ENCODE peak calls at places on chromosome 12, in five cellular contexts. W is fibroblast of lung, U is PC-9, V is SK-N-SH, M is IMR-90. N is an unnamed sample.

GRCh38 chr12:89016970-89017778 is 335.1 kb downstream of the DUSP6 start:
- DNase-seq in V (peak; percentile 38), W (peak; percentile 62), U (peak; percentile 31), M (peak; percentile 76), N (peak; percentile 71)

GRCh38 chr12:13181375-13182070 is 15.0 kb upstream of the EMP1 start:
- DNase-seq in W (no peak), M (no peak), U (no peak), V (no peak), N (no peak)

GRCh38 chr12:53515291-53515680 is 8.0 kb upstream of the NPFF start:
- DNase-seq in U (no peak), V (no peak), M (no peak), W (no peak), N (no peak)

GRCh38 chr12:68281685-68282084 is 28.3 kb upstream of the IL22 start:
- DNase-seq in W (no peak), M (no peak), V (no peak), U (no peak), N (no peak)

GRCh38 chr12:51405801-51406207 is 14.6 kb upstream of the GALNT6 start:
- DNase-seq in V (peak; percentile 71), W (no peak), U (no peak), M (no peak), N (no peak)

GRCh38 chr12:88299567-88300101 is 157.5 kb downstream of the TMTC3 start:
- DNase-seq in V (no peak), U (peak; percentile 71), W (peak; percentile 99), M (peak; percentile 98), N (no peak)

GRCh38 chr12:93587601-93588000 is 15.1 kb downstream of the SOCS2 start:
- DNase-seq in W (no peak), V (no peak), U (no peak), M (no peak), N (no peak)

GRCh38 chr12:49133014-49133413 is 1.8 kb upstream of the TUBA1B start:
- DNase-seq in M (no peak), U (no peak), V (peak; percentile 45), W (no peak), N (peak; percentile 27)

GRCh38 chr12:60847281-60847680 is 1251.5 kb downstream of the SLC16A7 start:
- DNase-seq in W (no peak), V (no peak), U (no peak), M (no peak), N (no peak)

GRCh38 chr12:131055596-131056233 is 102.0 kb downstream of the ADGRD1 start:
- DNase-seq in U (no peak), M (no peak), W (no peak), V (no peak), N (no peak)

GRCh38 chr12:95336387-95337067 is 118.9 kb downstream of the VEZT start:
- DNase-seq in V (peak; percentile 86), W (peak; percentile 81), U (peak; percentile 26), M (peak; percentile 85), N (peak; percentile 89)

GRCh38 chr12:49051777-49052438 is 8.7 kb downstream of the KMT2D start:
- DNase-seq in U (no peak), W (no peak), M (no peak), V (no peak), N (no peak)

GRCh38 chr12:64943686-64944085 is 119.2 kb downstream of the TBC1D30 start:
- DNase-seq in M (no peak), U (no peak), W (peak; percentile 81), V (no peak), N (no peak)
- H4K20me1 ChIP-seq in M (no peaks in the 10 kb centered on the region), U (no peaks in the 10 kb centered on the region), W (no peaks in the 10 kb centered on the region), V (no peaks in the 10 kb centered on the region), N (no peaks in the 10 kb centered on the region)

GRCh38 chr12:109928058-109928656 is 28.1 kb downstream of the TCHP start:
- DNase-seq in W (no peak), M (no peak), V (no peak), U (no peak), N (no peak)
- H3K4me1 ChIP-seq in W (no peaks in the 10 kb centered on the region), M (no peaks in the 10 kb centered on the region), V (no peaks in the 10 kb centered on the region), U (peaks cover 3% of the 10 kb centered on the region), N (peaks cover 14% of the 10 kb centered on the region)

DNA sequence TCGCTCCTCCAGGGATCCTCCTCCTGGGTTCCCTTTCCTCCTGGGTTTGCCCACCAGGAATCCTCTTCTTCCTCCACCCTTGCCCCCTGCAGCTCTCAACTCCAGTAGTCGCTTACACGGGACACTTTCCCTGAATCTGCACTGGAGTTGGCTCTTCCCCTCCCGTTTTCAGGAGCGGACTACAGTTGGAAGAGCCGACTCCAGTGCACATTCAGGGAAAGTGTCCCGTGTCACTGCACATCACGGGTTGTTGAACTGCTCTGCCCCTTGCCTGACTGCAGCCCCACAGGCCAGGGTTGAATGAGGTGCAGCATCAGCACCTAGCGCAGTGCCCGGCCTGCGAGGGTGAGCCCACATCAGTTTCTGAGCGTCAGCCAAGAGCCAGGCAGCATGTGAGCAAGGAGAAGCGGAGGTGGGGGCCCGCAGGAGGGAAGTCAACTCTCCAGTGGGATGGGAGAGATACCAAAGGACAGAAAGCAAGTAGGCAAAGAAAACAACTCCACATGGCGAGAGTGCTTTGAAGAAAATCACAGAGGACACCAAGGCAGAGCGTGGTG is 13.1 kb downstream of the RAPGEF3 start:
- DNase-seq in U (no peak), M (no peak), V (no peak), W (no peak), N (no peak)
- H2AFZ ChIP-seq in U (no peak overlapping the region), M (peak overlapping the region; percentile 23), V (no peak overlapping the region), W (no peak overlapping the region), N (no peak overlapping the region)

DNA sequence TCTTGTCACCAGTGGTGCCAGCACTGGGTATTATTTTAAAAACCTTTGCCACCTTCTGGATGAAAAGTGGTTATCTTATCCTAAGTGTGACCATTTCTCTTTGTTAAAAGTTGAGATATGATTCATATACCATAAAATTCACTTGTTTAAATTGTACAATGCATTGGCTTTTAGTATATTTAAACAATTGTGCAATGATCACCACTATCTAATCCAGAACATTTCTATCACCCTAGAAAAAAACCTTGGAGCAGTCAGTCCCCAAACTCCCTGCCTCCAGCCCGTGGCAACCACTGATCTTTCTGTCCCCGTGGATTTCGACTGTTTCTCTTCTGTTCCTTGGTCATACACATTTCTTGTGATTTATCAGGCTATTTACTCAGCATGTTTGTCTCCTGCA is 28.3 kb downstream of the SH2B3 start:
- DNase-seq in U (no peak), M (peak; percentile 44), W (no peak), V (no peak), N (no peak)
- H4K20me1 ChIP-seq in U (no peaks in the 10 kb centered on the region), M (peaks cover 68% of the 10 kb centered on the region), W (no peaks in the 10 kb centered on the region), V (peaks cover 99% of the 10 kb centered on the region), N (peaks cover 11% of the 10 kb centered on the region)

GRCh38 chr12:122976648-122976975 is 1.6 kb downstream of the OGFOD2 start:
- DNase-seq in M (no peak), W (peak; percentile 13), V (no peak), U (no peak), N (no peak)

GRCh38 chr12:122978507-122978955 is 1.9 kb upstream of the ARL6IP4 start:
- DNase-seq in W (no peak), U (no peak), V (no peak), M (no peak), N (no peak)

GRCh38 chr12:122979001-122979907 is 1.2 kb upstream of the ARL6IP4 start:
- DNase-seq in U (no peak), V (peak; percentile 48), W (no peak), M (no peak), N (no peak)

GRCh38 chr12:122977153-122977552 is 2.1 kb downstream of the OGFOD2 start:
- DNase-seq in U (no peak), M (no peak), W (no peak), V (no peak), N (no peak)

GRCh38 chr12:122977655-122978392 is 2.7 kb upstream of the ARL6IP4 start:
- DNase-seq in U (no peak), V (no peak), W (no peak), M (no peak), N (no peak)
- H3K4me1 ChIP-seq in U (peaks cover 16% of the 10 kb centered on the region), V (peaks cover 42% of the 10 kb centered on the region), W (peaks cover 20% of the 10 kb centered on the region), M (peaks cover 21% of the 10 kb centered on the region), N (peaks cover 42% of the 10 kb centered on the region)

GRCh38 chr12:23756416-23756815 is 193.1 kb downstream of the SOX5 start:
- DNase-seq in U (no peak), M (no peak), W (no peak), V (no peak), N (no peak)
- H2AFZ ChIP-seq in U (no peak overlapping the region), M (no peak overlapping the region), W (no peak overlapping the region), V (no peak overlapping the region), N (no peak overlapping the region)

N was measured in OCI-LY7.